ENCODE peak calls at places on chromosomes 11 and 22, in six cellular contexts. C is K562, D is endothelial cell of umbilical vein, I is GM12878, P is HepG2, N is H1. S is an unnamed sample.

GRCh38 chr11:47971501-47971900 is 8.9 kb upstream of the PTPRJ start:
- DNase-seq in C (no peak), D (no peak), I (no peak), P (no peak), N (no peak), S (no peak)

GRCh38 chr11:115590254-115590653 is 86.0 kb upstream of the CADM1 start:
- DNase-seq in C (no peak), D (no peak), I (no peak), P (no peak), N (no peak), S (no peak)

GRCh38 chr11:47523491-47524199 is 29.3 kb downstream of the CELF1 start:
- DNase-seq in C (peak), D (peak), I (no peak), P (peak), N (no peak), S (peak)

GRCh38 chr22:47192651-47193437 is 430.4 kb downstream of the TBC1D22A start:
- DNase-seq in C (peak), D (no peak), I (no peak), P (no peak), N (no peak), S (peak)

GRCh38 chr22:42745118-42745517 is 24.4 kb upstream of the A4GALT start:
- DNase-seq in C (no peak), D (peak), I (no peak), P (no peak), N (no peak), S (no peak)

GRCh38 chr11:76217653-76218160 is 11.4 kb upstream of the WNT11 start:
- DNase-seq in C (no peak), D (no peak), I (no peak), P (no peak), N (no peak), S (no peak)

GRCh38 chr11:124887667-124888013 is 10.0 kb downstream of the ROBO4 start:
- DNase-seq in C (no peak), D (no peak), I (no peak), P (no peak), N (no peak), S (no peak)

GRCh38 chr22:29635734-29636357 is 32.4 kb downstream of the NF2 start:
- DNase-seq in C (peak), D (peak), I (peak), P (peak), N (no peak), S (peak)

GRCh38 chr22:41561788-41562187 is 978 bp downstream of the CSDC2 start:
- DNase-seq in C (no peak), D (no peak), I (no peak), P (no peak), N (no peak), S (no peak)

GRCh38 chr22:33337524-33337923 is 279.3 kb upstream of the SYN3 start:
- DNase-seq in C (no peak), D (no peak), I (no peak), P (no peak), N (no peak), S (no peak)

GRCh38 chr22:42720263-42721044 is at the start of gene A4GALT:
- DNase-seq in C (peak), D (no peak), I (no peak), P (no peak), N (peak), S (no peak)

GRCh38 chr11:75214411-75214821 is 26.2 kb upstream of the TPBGL start:
- DNase-seq in C (peak), D (peak), I (peak), P (peak), N (peak), S (peak)

GRCh38 chr11:47847537-47847891 is 636 bp downstream of the NUP160 start:
- DNase-seq in C (no peak), D (no peak), I (no peak), P (no peak), N (no peak), S (no peak)

GRCh38 chr11:14891143-14892035 is 642 bp downstream of the CYP2R1 start:
- DNase-seq in C (peak), D (peak), I (no peak), P (no peak), N (peak), S (peak)

GRCh38 chr11:3201112-3201581 is 17.5 kb downstream of the MRGPRG start:
- DNase-seq in C (no peak), D (no peak), I (no peak), P (no peak), N (no peak), S (no peak)

GRCh38 chr11:9109858-9110731 is 18.7 kb upstream of the SCUBE2 start:
- DNase-seq in C (no peak), D (no peak), I (no peak), P (no peak), N (no peak), S (no peak)

GRCh38 chr22:20526628-20527355 is 19.4 kb downstream of the MED15 start:
- DNase-seq in C (peak), D (peak), I (no peak), P (no peak), N (no peak), S (no peak)

GRCh38 chr11:108559904-108560303 is 33.7 kb downstream of the EXPH5 start:
- DNase-seq in C (no peak), D (no peak), I (no peak), P (no peak), N (no peak), S (no peak)
- TF ChIP-seq MAX in C (no peak), D (no peak), I (no peak), P (no peak), N (no peak), S (no peak)

GRCh38 chr11:10418950-10419310 is 36.1 kb upstream of the AMPD3 start:
- DNase-seq in C (no peak), D (no peak), I (no peak), P (no peak), N (no peak), S (peak)
- TF ChIP-seq POLR2A in C (no peak), D (no peak), I (no peak), P (no peak), N (no peak), S (no peak)

DNA sequence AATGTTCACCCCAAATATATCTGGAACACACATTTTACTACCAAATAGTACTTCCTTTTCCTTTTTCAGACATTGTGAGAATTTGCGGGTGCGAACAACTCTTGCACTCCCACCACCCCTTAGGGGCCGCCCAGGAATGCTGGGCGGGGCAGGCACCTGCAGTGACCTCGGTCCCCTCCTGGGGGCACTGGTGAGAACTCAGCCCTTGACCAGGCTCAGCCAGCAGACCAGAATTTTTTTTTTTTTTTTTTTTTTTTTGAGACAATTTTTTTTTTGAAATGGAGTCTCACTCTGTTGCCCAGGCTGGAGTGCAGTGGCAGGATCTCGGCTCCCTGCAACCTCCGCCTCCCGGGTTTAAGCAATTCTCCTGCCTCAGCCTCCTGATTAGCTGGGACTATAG is 75.8 kb downstream of the ARHGAP8 start:
- DNase-seq in C (peak), D (no peak), I (no peak), P (no peak), N (peak), S (peak)
- TF ChIP-seq CTCF in C (peak), D (peak), I (peak), P (peak), N (peak), S (peak)

GRCh38 chr11:64150481-64151239 is 15.3 kb downstream of the MACROD1 start:
- DNase-seq in C (no peak), D (no peak), I (no peak), P (no peak), N (no peak), S (no peak)

GRCh38 chr11:64150051-64150450 is 15.9 kb downstream of the MACROD1 start:
- DNase-seq in C (no peak), D (no peak), I (no peak), P (no peak), N (no peak), S (no peak)

GRCh38 chr11:64153831-64154230 is 12.1 kb downstream of the MACROD1 start:
- DNase-seq in C (no peak), D (no peak), I (no peak), P (peak), N (no peak), S (no peak)

GRCh38 chr11:64151337-64151736 is 14.6 kb downstream of the MACROD1 start:
- DNase-seq in C (no peak), D (no peak), I (no peak), P (no peak), N (no peak), S (no peak)

GRCh38 chr11:64152841-64153691 is 12.8 kb downstream of the MACROD1 start:
- DNase-seq in C (peak), D (peak), I (no peak), P (peak), N (peak), S (peak)
- TF ChIP-seq MAX in C (no peak), D (no peak), I (no peak), P (no peak), N (peak), S (no peak)

GRCh38 chr11:128482512-128483191 is 104.7 kb downstream of the ETS1 start:
- DNase-seq in C (no peak), D (no peak), I (no peak), P (no peak), N (no peak), S (peak)
- TF ChIP-seq POLR2A in C (no peak), D (no peak), I (peak), P (no peak), N (no peak), S (no peak)

DNA sequence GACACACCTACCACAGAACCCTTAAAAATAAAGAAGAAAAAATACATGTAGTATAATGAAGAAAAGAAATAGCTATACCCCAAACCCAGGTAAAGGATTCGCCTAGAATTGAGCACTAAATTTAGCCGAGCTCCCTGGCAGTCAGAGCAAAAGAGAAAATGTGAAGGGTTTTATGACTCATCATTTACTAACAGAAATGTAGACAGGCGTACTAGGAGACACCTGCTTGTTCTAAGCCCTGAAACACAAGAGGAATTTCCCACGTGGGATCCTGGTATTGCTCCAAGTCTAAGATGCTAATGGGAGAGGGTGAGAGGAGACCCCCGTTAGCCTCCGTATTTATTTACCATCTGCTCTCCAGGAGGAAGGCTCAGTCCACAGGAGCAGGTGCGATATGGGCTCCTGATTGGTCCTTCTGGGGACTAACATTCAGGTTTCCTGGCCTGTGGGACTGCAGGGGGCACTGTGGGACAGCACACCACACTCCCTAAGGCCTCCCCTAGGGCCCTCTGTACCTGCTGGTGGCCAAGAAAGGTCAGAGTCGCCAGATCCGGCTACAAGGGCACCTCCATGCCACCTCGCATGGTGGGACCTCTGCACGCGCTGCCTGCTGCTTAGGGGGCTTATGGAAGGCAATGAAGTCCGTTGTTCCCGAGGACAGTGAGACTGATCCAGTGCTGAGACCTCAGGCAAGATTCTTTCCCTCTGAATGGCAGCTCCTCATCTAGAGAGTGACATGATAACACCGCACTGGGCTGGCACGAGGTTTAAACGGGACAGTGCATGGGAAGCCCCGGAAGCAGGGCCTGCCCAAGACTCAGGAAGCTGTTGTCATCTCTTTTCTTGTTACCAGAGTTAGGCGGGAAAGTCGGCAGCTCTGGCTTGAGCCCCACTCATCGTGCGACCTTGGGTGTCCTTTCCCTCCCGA is 25.8 kb downstream of the KCNC1 start:
- DNase-seq in C (peak), D (peak), I (peak), P (peak), N (peak), S (peak)
- TF ChIP-seq CTCF in C (peak), D (peak), I (peak), P (peak), N (peak), S (peak)

GRCh38 chr22:38316340-38317236 is 645 bp downstream of the CSNK1E start:
- DNase-seq in C (peak), D (peak), I (no peak), P (no peak), N (peak), S (peak)
- TF ChIP-seq MAX in C (no peak), D (no peak), I (no peak), P (no peak), N (no peak), S (no peak)

DNA sequence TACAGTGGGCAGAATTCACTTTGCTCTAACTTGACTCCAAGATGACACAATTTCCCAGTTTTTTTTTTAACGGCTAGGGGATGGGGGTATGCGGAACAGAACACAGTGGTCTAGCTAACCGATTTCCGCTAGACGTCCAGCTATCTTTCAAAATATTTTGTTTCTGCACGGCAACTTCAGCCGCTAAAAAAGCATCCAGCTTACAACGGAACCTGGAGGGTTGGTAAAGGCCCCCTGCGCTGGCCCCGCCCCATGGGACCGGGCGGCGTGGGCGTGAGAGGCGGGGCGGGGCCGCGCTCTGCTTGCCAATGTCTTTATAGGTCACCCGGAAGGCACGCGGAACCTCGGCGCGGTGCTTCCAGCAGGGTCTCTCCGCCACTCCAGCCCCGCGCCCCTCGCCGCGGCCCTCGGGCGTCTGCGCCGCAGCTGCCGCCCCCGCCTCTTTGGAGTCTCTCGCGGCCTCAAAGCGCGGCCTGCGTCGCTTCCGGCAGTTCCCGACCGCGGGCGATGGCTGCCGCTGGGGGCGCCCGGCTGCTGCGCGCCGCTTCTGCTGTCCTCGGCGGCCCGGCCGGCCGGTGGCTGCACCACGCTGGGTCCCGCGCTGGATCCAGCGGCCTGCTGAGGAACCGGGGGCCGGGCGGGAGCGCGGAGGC is at the start of gene FDX1:
- DNase-seq in C (peak), D (peak), I (peak), P (peak), N (peak), S (peak)
- TF ChIP-seq POLR2A in C (peak), D (no peak), I (peak), P (peak), N (peak), S (peak)

DNA sequence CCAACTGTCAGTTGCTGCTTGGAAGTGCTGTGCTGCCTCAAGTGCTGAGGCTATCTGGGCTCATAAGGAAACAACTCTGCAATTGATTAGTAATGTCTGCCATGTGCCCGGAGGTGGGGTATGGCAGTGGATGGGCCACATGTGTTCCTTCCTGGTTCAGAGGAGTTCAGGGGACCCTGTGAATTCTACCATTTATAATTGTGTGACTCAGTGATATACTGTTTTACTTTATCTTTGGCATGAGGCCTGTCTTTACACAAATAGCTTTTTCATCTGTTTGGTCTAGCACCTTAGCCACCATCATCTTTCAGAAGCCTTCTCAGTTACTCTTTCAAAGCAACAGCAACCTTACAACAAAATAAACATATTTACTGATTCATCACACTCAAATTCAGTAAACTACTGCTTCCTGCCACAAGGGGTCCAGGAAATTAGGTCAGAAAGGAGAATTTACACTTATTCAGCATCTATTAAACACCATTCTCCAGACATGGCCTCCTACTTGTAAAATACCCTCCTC is 20.9 kb downstream of the DKK3 start:
- DNase-seq in C (peak), D (peak), I (no peak), P (no peak), N (no peak), S (no peak)
- TF ChIP-seq CTCF in C (peak), D (no peak), I (peak), P (no peak), N (no peak), S (peak)

GRCh38 chr11:101721270-101721669 is 137.5 kb upstream of the TRPC6 start:
- DNase-seq in C (no peak), D (no peak), I (no peak), P (no peak), N (no peak), S (no peak)

GRCh38 chr11:101723371-101723770 is 139.6 kb upstream of the TRPC6 start:
- DNase-seq in C (no peak), D (no peak), I (no peak), P (no peak), N (no peak), S (no peak)

GRCh38 chr11:101715281-101715680 is 131.5 kb upstream of the TRPC6 start:
- DNase-seq in C (no peak), D (no peak), I (no peak), P (no peak), N (no peak), S (no peak)

GRCh38 chr11:101717621-101718020 is 133.8 kb upstream of the TRPC6 start:
- DNase-seq in C (no peak), D (no peak), I (no peak), P (no peak), N (no peak), S (no peak)

DNA sequence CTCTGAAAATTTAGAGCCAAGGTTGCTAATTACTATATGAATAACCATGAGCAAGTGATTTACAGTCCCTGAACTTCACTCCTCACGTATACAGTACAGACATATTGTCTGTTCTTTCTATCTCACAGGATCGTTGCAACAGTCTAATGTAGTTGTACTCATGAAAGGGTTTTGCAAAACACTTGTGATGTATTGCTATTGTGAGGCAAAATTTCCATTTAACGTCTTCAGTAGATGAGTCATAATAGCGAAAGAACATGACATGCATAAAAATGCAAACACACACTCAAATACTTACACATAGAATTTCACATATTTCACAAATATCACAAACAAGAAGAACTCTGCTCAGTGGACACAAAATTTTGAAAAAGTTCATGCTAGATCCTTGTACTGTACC is 134.6 kb upstream of the TRPC6 start:
- DNase-seq in C (no peak), D (no peak), I (no peak), P (no peak), N (no peak), S (peak)
- TF ChIP-seq MAX in C (no peak), D (no peak), I (no peak), P (no peak), N (no peak), S (no peak)